ENCODE peak calls at places on chromosomes 3 and 15, in seven cellular contexts. B is NCI-H510A; Q is gastrocnemius medialis; C is HEK293T; M is T1000; J is GM04503; T is stimulated activated CD4-positive, alpha-beta T cell treated with anti-CD3 and anti-CD28 coated beads, Interleukin-2, amount 100 ng/mL, for 24 hours. R is an unnamed sample.

GRCh38 chr15:30921781-30922371 is 18.2 kb downstream of the FAN1 start:
- DNase-seq in M (no peak), B (no peak), C (no peak), Q (peak; percentile 74), J (no peak), T (no peak), R (no peak)

GRCh38 chr15:90942354-90943120 is 7.5 kb downstream of the UNC45A start:
- DNase-seq in C (no peak), J (no peak), B (no peak), T (no peak), Q (no peak), M (no peak), R (no peak)

GRCh38 chr3:171018151-171018935 is 8.2 kb downstream of the SLC2A2 start:
- DNase-seq in C (peak; percentile 38), M (no peak), T (no peak), B (no peak), Q (no peak), J (no peak), R (peak; percentile 8)

GRCh38 chr3:140931016-140931454 is 10.6 kb upstream of the SLC25A36 start:
- DNase-seq in Q (no peak), C (no peak), J (no peak), T (no peak), M (no peak), B (no peak), R (no peak)

GRCh38 chr3:186277268-186277909 is 84.6 kb downstream of the DGKG start:
- DNase-seq in J (no peak), T (no peak), C (peak; percentile 25), M (no peak), B (peak; percentile 8), Q (no peak), R (peak; percentile 56)

GRCh38 chr15:43406192-43406591 is 35.3 kb downstream of the TUBGCP4 start:
- DNase-seq in C (no peak), M (no peak), Q (no peak), J (no peak), B (no peak), T (no peak), R (no peak)

GRCh38 chr3:121995190-121996137 is 26.6 kb downstream of the ILDR1 start:
- DNase-seq in M (no peak), T (peak; percentile 27), C (peak; percentile 67), Q (no peak), B (no peak), J (peak; percentile 27), R (peak; percentile 78)

GRCh38 chr3:21049368-21050062 is 701.5 kb downstream of the ZNF385D start:
- DNase-seq in T (no peak), C (no peak), J (no peak), M (no peak), B (no peak), Q (no peak), R (no peak)

GRCh38 chr15:43186003-43186353 is 775 bp downstream of the CCNDBP1 start:
- DNase-seq in C (peak; percentile 21), Q (no peak), J (no peak), T (no peak), M (no peak), B (no peak), R (no peak)

GRCh38 chr3:31942446-31942845 is 38.6 kb downstream of the OSBPL10 start:
- DNase-seq in C (no peak), B (no peak), Q (no peak), J (no peak), T (no peak), M (no peak), R (no peak)

GRCh38 chr3:154971771-154972326 is 108.3 kb upstream of the MME start:
- DNase-seq in J (peak; percentile 85), C (no peak), Q (no peak), B (no peak), T (no peak), M (no peak), R (peak; percentile 63)

GRCh38 chr3:13655074-13655913 is 106.4 kb downstream of the FBLN2 start:
- DNase-seq in Q (no peak), C (peak; percentile 80), T (peak; percentile 39), J (no peak), M (no peak), B (peak; percentile 37), R (peak; percentile 54)

GRCh38 chr15:100973351-100974034 is 54.3 kb downstream of the LRRK1 start:
- DNase-seq in M (no peak), Q (no peak), T (no peak), B (no peak), J (no peak), C (no peak), R (no peak)

GRCh38 chr3:127847236-127847720 is 25.0 kb upstream of the MGLL start:
- DNase-seq in B (no peak), T (no peak), C (no peak), J (no peak), M (no peak), Q (no peak), R (no peak)

GRCh38 chr15:39502616-39503195 is 78.2 kb upstream of the THBS1 start:
- DNase-seq in T (no peak), J (no peak), Q (no peak), M (no peak), B (no peak), C (no peak), R (no peak)

GRCh38 chr3:64188810-64189560 is 36.3 kb downstream of the PRICKLE2 start:
- DNase-seq in B (no peak), M (peak; percentile 25), C (peak; percentile 15), Q (no peak), T (no peak), J (peak; percentile 85), R (peak; percentile 95)

GRCh38 chr3:194282436-194283122 is 68.5 kb downstream of the CPN2 start:
- DNase-seq in J (no peak), T (no peak), M (no peak), B (no peak), Q (no peak), C (no peak), R (no peak)

GRCh38 chr3:70982700-70983140 is 600.8 kb downstream of the FOXP1 start:
- DNase-seq in J (peak; percentile 53), B (peak; percentile 38), Q (peak; percentile 17), M (peak; percentile 60), T (no peak), C (peak; percentile 14), R (peak; percentile 81)

GRCh38 chr3:130429069-130430023 is 83.9 kb downstream of the COL6A5 start:
- DNase-seq in J (no peak), C (no peak), Q (no peak), B (no peak), T (no peak), M (no peak), R (no peak)

GRCh38 chr15:50166216-50166615 is 15.8 kb upstream of the SLC27A2 start:
- DNase-seq in J (peak; percentile 54), Q (no peak), C (no peak), M (no peak), T (no peak), B (no peak), R (peak; percentile 84)

GRCh38 chr15:69666921-69667811 is 214.5 kb downstream of the RPLP1 start:
- DNase-seq in B (no peak), C (no peak), M (no peak), Q (no peak), T (no peak), J (no peak), R (no peak)

GRCh38 chr15:22786868-22787698 is 639 bp downstream of the NIPA1 start:
- DNase-seq in T (peak; percentile 37), Q (no peak), J (no peak), B (no peak), M (no peak), C (peak; percentile 16), R (peak; percentile 36)

GRCh38 chr15:51589881-51590570 is 32.5 kb downstream of the DMXL2 start:
- DNase-seq in C (no peak), T (no peak), J (no peak), B (no peak), M (no peak), Q (no peak), R (no peak)

GRCh38 chr15:31352911-31353811 is 26.5 kb downstream of the KLF13 start:
- DNase-seq in M (no peak), T (no peak), Q (peak; percentile 81), C (no peak), B (no peak), J (peak; percentile 85), R (peak; percentile 60)

GRCh38 chr3:38588276-38588971 is 61.1 kb downstream of the SCN5A start:
- DNase-seq in T (no peak), J (no peak), B (no peak), C (no peak), Q (no peak), M (no peak), R (no peak)

GRCh38 chr3:171286580-171287249 is 173.5 kb downstream of the TNIK start:
- DNase-seq in C (no peak), T (no peak), B (peak; percentile 27), Q (no peak), J (no peak), M (no peak), R (peak; percentile 14)

GRCh38 chr3:188573286-188573928 is 419.4 kb downstream of the LPP start:
- DNase-seq in B (no peak), T (no peak), Q (no peak), M (no peak), C (no peak), J (no peak), R (no peak)

GRCh38 chr15:47184003-47184404 is 533.3 kb upstream of the SEMA6D start:
- DNase-seq in J (no peak), T (no peak), Q (no peak), C (peak; percentile 26), M (peak; percentile 58), B (no peak), R (no peak)

GRCh38 chr15:40047413-40048154 is 8.6 kb upstream of the SRP14 start:
- DNase-seq in J (peak; percentile 18), B (peak; percentile 42), T (peak; percentile 65), M (no peak), C (no peak), Q (no peak), R (peak; percentile 83)

GRCh38 chr3:127291611-127292010 is 3.8 kb upstream of the PRR20G start:
- DNase-seq in T (no peak), Q (no peak), B (no peak), M (no peak), J (no peak), C (no peak), R (no peak)

GRCh38 chr3:152961323-152961722 is 126.4 kb downstream of the P2RY1 start:
- DNase-seq in Q (no peak), M (no peak), C (peak; percentile 26), B (no peak), T (no peak), J (no peak), R (no peak)

GRCh38 chr3:124800511-124801374 is 70.5 kb downstream of the UMPS start:
- DNase-seq in B (no peak), Q (peak; percentile 64), M (no peak), C (no peak), T (no peak), J (no peak), R (peak; percentile 11)

GRCh38 chr15:27681038-27681437 is 418.1 kb downstream of the OCA2 start:
- DNase-seq in C (no peak), T (no peak), M (no peak), B (no peak), Q (no peak), J (no peak), R (no peak)

GRCh38 chr3:30440147-30440604 is 166.2 kb upstream of the TGFBR2 start:
- DNase-seq in C (no peak), T (no peak), Q (no peak), J (peak; percentile 53), B (no peak), M (no peak), R (peak; percentile 82)

GRCh38 chr15:50183112-50183794 is 1.3 kb downstream of the SLC27A2 start:
- DNase-seq in B (no peak), C (no peak), J (no peak), T (peak; percentile 24), Q (no peak), M (no peak), R (no peak)

R was measured in EL.